ENCODE peak calls at places on chromosomes 7 and 10, in ten cellular contexts. V, O, J, A, M, W, E, U, N and Y are unnamed samples. For H3K36me3, the result is how much of the 10 kb centered on the place peaks cover.

GRCh38 chr10:28857164-28857563 is 179.8 kb downstream of the BAMBI start:
- DNase-seq in V (no peak), O (no peak), J (no peak), A (no peak), M (no peak), W (no peak), E (no peak), U (no peak), N (no peak), Y (no peak)

GRCh38 chr10:4882704-4883078 is 56.7 kb downstream of the AKR1E2 start:
- DNase-seq in V (no peak), O (no peak), J (no peak), A (no peak), M (no peak), W (no peak), E (no peak), U (no peak), N (no peak), Y (no peak)

GRCh38 chr10:79399242-79399831 is 46.1 kb downstream of the ZCCHC24 start:
- DNase-seq in V (peak), O (peak), J (peak), A (no peak), M (peak), W (peak), E (peak), U (peak), N (peak), Y (peak)

GRCh38 chr10:68332259-68333057 is at the start of gene PBLD:
- DNase-seq in V (peak), O (peak), J (peak), A (peak), M (peak), W (peak), E (peak), U (peak), N (no peak), Y (peak)

GRCh38 chr7:55191161-55191925 is 172.5 kb downstream of the EGFR start:
- DNase-seq in V (no peak), O (no peak), J (no peak), A (no peak), M (no peak), W (no peak), E (no peak), U (no peak), N (no peak), Y (no peak)

GRCh38 chr7:28152594-28152993 is 28.0 kb downstream of the JAZF1 start:
- DNase-seq in V (no peak), O (no peak), J (no peak), A (no peak), M (no peak), W (no peak), E (no peak), U (no peak), N (no peak), Y (no peak)

GRCh38 chr7:47681241-47681810 is 99.4 kb upstream of the TNS3 start:
- DNase-seq in V (no peak), O (no peak), J (no peak), A (no peak), M (no peak), W (no peak), E (no peak), U (no peak), N (no peak), Y (no peak)

GRCh38 chr10:22978918-22979317 is 51.1 kb downstream of the ARMC3 start:
- DNase-seq in V (no peak), O (no peak), J (no peak), A (no peak), M (no peak), W (no peak), E (no peak), U (no peak), N (no peak), Y (no peak)

GRCh38 chr7:155371884-155372781 is 74.5 kb downstream of the INSIG1 start:
- DNase-seq in V (no peak), O (no peak), J (no peak), A (no peak), M (no peak), W (no peak), E (no peak), U (no peak), N (no peak), Y (no peak)

GRCh38 chr7:3270362-3270761 is 30.7 kb upstream of the SDK1 start:
- DNase-seq in V (no peak), O (no peak), J (no peak), A (no peak), M (no peak), W (no peak), E (no peak), U (no peak), N (no peak), Y (no peak)

GRCh38 chr7:100639995-100640394 is 1.4 kb downstream of the TFR2 start:
- DNase-seq in V (no peak), O (no peak), J (no peak), A (no peak), M (no peak), W (no peak), E (no peak), U (no peak), N (no peak), Y (no peak)

GRCh38 chr7:13933106-13933505 is 56.4 kb downstream of the ETV1 start:
- DNase-seq in V (peak), O (no peak), J (no peak), A (no peak), M (no peak), W (no peak), E (no peak), U (no peak), N (no peak), Y (no peak)

GRCh38 chr7:1842321-1843221 is 172.5 kb downstream of the ELFN1 start:
- DNase-seq in V (peak), O (peak), J (peak), A (peak), M (no peak), W (no peak), E (no peak), U (no peak), N (no peak), Y (peak)

GRCh38 chr10:69124558-69125121 is 662 bp downstream of the VPS26A start:
- DNase-seq in V (peak), O (peak), J (peak), A (no peak), M (peak), W (peak), E (peak), U (no peak), N (no peak), Y (peak)

GRCh38 chr10:129740532-129741279 is 223.4 kb downstream of the EBF3 start:
- DNase-seq in V (no peak), O (no peak), J (no peak), A (no peak), M (no peak), W (peak), E (no peak), U (no peak), N (no peak), Y (no peak)

GRCh38 chr7:21617916-21618390 is 75.1 kb downstream of the DNAH11 start:
- DNase-seq in V (peak), O (no peak), J (no peak), A (no peak), M (peak), W (no peak), E (peak), U (no peak), N (no peak), Y (peak)

GRCh38 chr7:12640299-12641096 is 46.9 kb upstream of the ARL4A start:
- DNase-seq in V (no peak), O (no peak), J (no peak), A (no peak), M (no peak), W (no peak), E (no peak), U (no peak), N (no peak), Y (no peak)

GRCh38 chr7:79282882-79283602 is 170.4 kb downstream of the MAGI2 start:
- DNase-seq in V (peak), O (no peak), J (no peak), A (no peak), M (no peak), W (no peak), E (no peak), U (no peak), N (no peak), Y (peak)

GRCh38 chr7:2172311-2173183 is 60.2 kb downstream of the MAD1L1 start:
- DNase-seq in V (peak), O (no peak), J (no peak), A (no peak), M (peak), W (peak), E (peak), U (no peak), N (no peak), Y (no peak)

GRCh38 chr10:101444058-101444457 is 90.1 kb downstream of the BTRC start:
- DNase-seq in V (peak), O (no peak), J (no peak), A (no peak), M (no peak), W (no peak), E (no peak), U (no peak), N (no peak), Y (no peak)

GRCh38 chr10:130495116-130495862 is 359.1 kb downstream of the GLRX3 start:
- DNase-seq in V (no peak), O (no peak), J (no peak), A (no peak), M (no peak), W (no peak), E (no peak), U (no peak), N (no peak), Y (no peak)

GRCh38 chr10:98028168-98028770 is 2.2 kb downstream of the CRTAC1 start:
- DNase-seq in V (peak), O (peak), J (peak), A (peak), M (peak), W (peak), E (peak), U (peak), N (peak), Y (peak)

GRCh38 chr10:110326351-110327032 is 21.8 kb upstream of the SMNDC1 start:
- DNase-seq in V (peak), O (no peak), J (no peak), A (no peak), M (no peak), W (no peak), E (no peak), U (no peak), N (no peak), Y (no peak)

GRCh38 chr10:5812283-5813090 is 747 bp downstream of the GDI2 start:
- DNase-seq in V (no peak), O (peak), J (peak), A (peak), M (peak), W (peak), E (peak), U (peak), N (no peak), Y (peak)

GRCh38 chr7:44177570-44178131 is 11.6 kb downstream of the GCK start:
- DNase-seq in V (peak), O (no peak), J (no peak), A (peak), M (peak), W (no peak), E (no peak), U (no peak), N (no peak), Y (peak)

DNA sequence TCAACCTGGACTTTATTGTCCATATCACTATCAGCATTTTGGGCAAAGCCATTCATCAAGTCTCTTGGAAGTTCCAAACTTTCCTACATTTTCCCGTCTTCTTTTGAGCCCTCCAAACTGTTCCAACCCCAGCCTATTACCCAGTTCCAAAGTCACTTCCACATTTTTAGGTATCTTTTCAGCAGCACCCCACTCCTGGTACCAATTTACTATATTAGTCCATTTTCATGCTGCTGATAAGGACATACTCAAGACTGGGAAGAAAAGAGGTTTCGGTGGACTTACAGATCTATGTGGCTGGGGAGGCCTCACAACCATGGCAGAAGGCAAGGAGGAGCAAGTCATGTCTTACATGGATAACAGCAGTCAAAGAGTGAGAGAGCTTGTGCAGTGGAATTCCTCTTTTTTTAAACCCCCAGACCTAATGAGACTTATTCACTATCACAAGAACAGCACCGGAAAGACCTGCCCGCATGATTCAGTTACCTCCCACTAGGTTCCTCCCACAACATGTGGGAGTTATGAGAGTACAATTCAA is 50.2 kb downstream of the NRF1 start:
- DNase-seq in V (no peak), O (no peak), J (no peak), A (no peak), M (no peak), W (no peak), E (no peak), U (no peak), N (no peak), Y (no peak)
- H3K36me3 ChIP-seq in V (under half), O (under half), J (under half), A (under half), M (under half), W (half or more), E (under half), U (half or more), N (under half), Y (under half)

GRCh38 chr10:33260403-33261239 is 73.8 kb downstream of the NRP1 start:
- DNase-seq in V (peak), O (no peak), J (no peak), A (no peak), M (no peak), W (no peak), E (no peak), U (no peak), N (no peak), Y (no peak)

GRCh38 chr10:33267708-33268107 is 66.8 kb downstream of the NRP1 start:
- DNase-seq in V (no peak), O (no peak), J (no peak), A (no peak), M (no peak), W (no peak), E (no peak), U (no peak), N (no peak), Y (no peak)

GRCh38 chr10:33262871-33263270 is 71.6 kb downstream of the NRP1 start:
- DNase-seq in V (no peak), O (no peak), J (no peak), A (no peak), M (no peak), W (no peak), E (no peak), U (no peak), N (no peak), Y (no peak)

GRCh38 chr10:33265621-33266020 is 68.8 kb downstream of the NRP1 start:
- DNase-seq in V (no peak), O (no peak), J (no peak), A (no peak), M (no peak), W (peak), E (peak), U (no peak), N (no peak), Y (no peak)

DNA sequence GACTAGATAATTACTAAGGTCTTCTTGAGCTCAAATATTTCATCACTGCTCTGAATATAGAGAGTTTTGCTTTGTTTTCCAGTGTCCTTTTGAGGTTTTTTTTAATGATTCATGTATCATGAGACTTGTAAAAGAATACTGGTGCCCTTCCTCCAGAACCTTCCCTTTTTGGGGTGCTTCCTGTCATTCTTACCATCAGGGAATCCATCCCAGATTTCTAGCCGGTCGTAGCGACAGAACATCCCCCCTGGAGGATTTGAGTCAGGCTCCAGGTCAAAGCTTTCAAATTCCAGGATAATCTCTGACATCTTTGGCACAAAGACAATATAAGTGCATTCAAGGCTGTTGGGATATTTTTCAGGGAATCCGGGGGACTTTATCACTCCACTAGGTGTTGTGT is 71.0 kb downstream of the NRP1 start:
- DNase-seq in V (peak), O (no peak), J (no peak), A (no peak), M (no peak), W (no peak), E (no peak), U (no peak), N (no peak), Y (peak)
- H3K4me3 ChIP-seq in V (no peak), O (no peak), J (no peak), A (no peak), M (no peak), W (no peak), E (no peak), U (no peak), N (no peak), Y (no peak)

GRCh38 chr10:117710181-117710798 is 167.7 kb downstream of the EMX2 start:
- DNase-seq in V (no peak), O (no peak), J (peak), A (no peak), M (no peak), W (no peak), E (no peak), U (no peak), N (no peak), Y (no peak)
- H3K36me3 ChIP-seq in V (under half), O (under half), J (under half), A (under half), M (under half), W (under half), E (under half), U (under half), N (under half), Y (under half)

DNA sequence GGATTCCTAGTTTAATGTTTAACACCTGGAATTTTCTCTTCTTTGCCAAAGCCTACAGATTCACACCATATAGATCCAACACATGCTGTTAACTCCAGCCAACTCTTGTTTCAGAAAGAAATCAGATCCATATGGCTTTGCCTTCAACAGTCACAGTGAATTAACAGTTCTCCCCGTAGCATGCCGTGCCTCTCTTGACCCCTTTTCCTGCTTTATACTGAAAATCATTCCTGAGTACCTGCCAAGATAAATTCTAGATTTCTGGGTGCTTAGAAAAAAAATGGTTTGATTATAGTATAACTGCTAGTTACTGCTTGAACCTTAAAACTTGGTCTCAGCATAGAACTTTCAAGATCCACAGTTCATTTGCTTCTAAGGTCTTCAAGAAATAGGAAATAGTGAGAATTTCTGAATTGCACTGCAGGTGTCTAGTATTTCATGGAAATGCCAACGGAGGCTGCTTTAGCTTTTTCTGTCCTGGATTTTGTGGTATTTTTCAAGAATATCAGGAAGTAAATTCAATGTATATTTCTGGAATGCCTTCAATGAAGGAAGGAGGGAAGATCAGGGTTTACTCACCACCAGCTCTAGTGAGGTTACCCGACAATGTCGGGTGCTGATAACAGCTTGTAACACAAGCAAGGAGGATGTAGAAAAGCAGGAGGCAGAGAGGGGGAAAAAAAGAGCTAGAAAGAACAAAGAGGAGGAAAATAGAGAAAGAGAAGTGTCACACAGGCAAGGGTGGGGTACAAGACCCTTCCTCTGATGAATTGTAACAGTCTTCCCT is 6.6 kb downstream of the AASS start:
- DNase-seq in V (peak), O (no peak), J (no peak), A (no peak), M (no peak), W (no peak), E (no peak), U (no peak), N (no peak), Y (peak)
- H3K4me3 ChIP-seq in V (peak), O (peak), J (no peak), A (no peak), M (no peak), W (peak), E (no peak), U (no peak), N (no peak), Y (no peak)

GRCh38 chr7:5207131-5207530 is 17.1 kb downstream of the WIPI2 start:
- DNase-seq in V (no peak), O (no peak), J (no peak), A (no peak), M (no peak), W (no peak), E (no peak), U (no peak), N (no peak), Y (no peak)
- H3K36me3 ChIP-seq in V (under half), O (under half), J (half or more), A (half or more), M (under half), W (half or more), E (under half), U (half or more), N (under half), Y (under half)

DNA sequence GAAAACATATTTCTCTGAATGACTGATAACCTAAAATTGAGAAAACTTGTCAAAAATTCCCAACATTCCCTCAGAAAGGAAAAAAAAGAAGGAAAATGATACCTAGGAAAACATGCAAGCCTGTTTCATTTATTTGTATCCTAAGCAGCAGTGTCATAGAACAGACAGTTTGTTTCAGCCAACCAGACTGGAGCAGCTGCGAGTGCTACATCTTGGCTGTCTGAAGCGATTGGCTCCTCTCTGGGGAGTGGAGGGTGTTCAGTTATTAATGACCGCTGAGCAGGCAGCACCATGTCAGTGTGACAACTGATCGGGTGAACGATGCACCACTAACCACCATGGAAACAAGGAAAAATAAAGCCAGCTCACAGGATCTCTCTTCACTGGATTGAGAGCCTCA is at the start of gene LRRN3:
- DNase-seq in V (peak), O (peak), J (no peak), A (no peak), M (peak), W (no peak), E (peak), U (no peak), N (no peak), Y (peak)
- H3K4me3 ChIP-seq in V (peak), O (peak), J (no peak), A (no peak), M (peak), W (peak), E (no peak), U (no peak), N (no peak), Y (peak)

GRCh38 chr7:8258166-8258565 is 3.8 kb downstream of the ICA1 start:
- DNase-seq in V (no peak), O (no peak), J (no peak), A (no peak), M (no peak), W (no peak), E (no peak), U (no peak), N (no peak), Y (no peak)
- H3K36me3 ChIP-seq in V (under half), O (under half), J (under half), A (under half), M (under half), W (under half), E (under half), U (under half), N (under half), Y (under half)